ENCODE peak calls at places on chromosome 5, in nine cellular contexts. F is left lung; O is fibroblast of lung; H is Peyer's patch; E is CD8-positive, alpha-beta T cell; V is tibial nerve; C is IMR-90; M is tibial artery; Q is hepatocyte. N is an unnamed sample.

GRCh38 chr5:126419102-126419501 is 4.1 kb upstream of the GRAMD2B start:
- DNase-seq in M (no peak), F (no peak), C (no peak), O (no peak), V (no peak), H (no peak), Q (no peak), E (no peak), N (no peak)

GRCh38 chr5:39214912-39215709 is 4.3 kb downstream of the FYB1 start:
- DNase-seq in H (peak; percentile 66), V (no peak), F (no peak), Q (no peak), M (no peak), O (no peak), C (no peak), E (peak; percentile 86), N (no peak)

GRCh38 chr5:27571681-27572080 is 533.3 kb upstream of the CDH9 start:
- DNase-seq in C (no peak), E (no peak), V (no peak), O (no peak), F (no peak), H (no peak), M (no peak), Q (no peak), N (no peak)

GRCh38 chr5:179290681-179291540 is 54.4 kb downstream of the ADAMTS2 start:
- DNase-seq in V (no peak), M (no peak), Q (no peak), E (no peak), F (peak; percentile 61), H (no peak), O (no peak), C (no peak), N (no peak)

GRCh38 chr5:73120222-73121108 is at the start of gene TMEM171:
- DNase-seq in O (peak; percentile 14), Q (peak; percentile 79), E (no peak), F (peak; percentile 88), M (no peak), V (no peak), C (peak; percentile 37), H (peak; percentile 82), N (no peak)

GRCh38 chr5:10030219-10030831 is 219.4 kb downstream of the ATPSCKMT start:
- DNase-seq in O (peak; percentile 52), H (no peak), C (peak; percentile 60), E (no peak), M (no peak), F (no peak), Q (peak; percentile 39), V (no peak), N (no peak)

GRCh38 chr5:155260798-155261197 is 247.2 kb downstream of the KIF4B start:
- DNase-seq in H (no peak), F (no peak), Q (peak; percentile 46), C (no peak), O (no peak), E (no peak), M (no peak), V (no peak), N (no peak)

GRCh38 chr5:135189024-135189423 is 155.0 kb upstream of the PITX1 start:
- DNase-seq in Q (no peak), F (no peak), V (no peak), M (no peak), O (no peak), C (no peak), E (no peak), H (no peak), N (no peak)

GRCh38 chr5:179870952-179871351 is 12.3 kb upstream of the MRNIP start:
- DNase-seq in M (no peak), C (no peak), H (no peak), F (no peak), E (no peak), V (no peak), Q (no peak), O (no peak), N (no peak)

GRCh38 chr5:107513337-107514125 is 157.2 kb downstream of the EFNA5 start:
- DNase-seq in F (no peak), O (no peak), Q (no peak), V (no peak), C (no peak), H (no peak), E (no peak), M (no peak), N (no peak)

GRCh38 chr5:178203670-178204204 is 596 bp upstream of the HNRNPAB start:
- DNase-seq in E (no peak), C (no peak), V (no peak), F (peak; percentile 87), M (no peak), O (no peak), H (no peak), Q (no peak), N (no peak)

GRCh38 chr5:169296456-169297220 is 4.3 kb downstream of the SLIT3 start:
- DNase-seq in O (peak; percentile 84), E (no peak), H (no peak), Q (no peak), M (peak; percentile 85), V (peak; percentile 60), F (no peak), C (no peak), N (no peak)

GRCh38 chr5:14449052-14449661 is 132.4 kb upstream of the OTULINL start:
- DNase-seq in E (no peak), M (no peak), C (peak; percentile 86), Q (peak; percentile 49), F (no peak), V (no peak), O (peak; percentile 72), H (no peak), N (no peak)

GRCh38 chr5:50684721-50685120 is 18.3 kb downstream of the PARP8 start:
- DNase-seq in V (no peak), F (no peak), C (no peak), M (no peak), Q (no peak), O (no peak), H (no peak), E (no peak), N (no peak)

GRCh38 chr5:23027341-23027740 is 174.2 kb upstream of the CDH12 start:
- DNase-seq in M (no peak), C (no peak), H (no peak), O (no peak), V (no peak), E (no peak), F (no peak), Q (no peak), N (peak; percentile 55)

GRCh38 chr5:137825165-137825564 is 42.5 kb upstream of the MYOT start:
- DNase-seq in F (no peak), M (no peak), O (no peak), E (no peak), C (no peak), V (no peak), H (no peak), Q (peak; percentile 9), N (no peak)

GRCh38 chr5:17243287-17244063 is 26.0 kb downstream of the BASP1 start:
- DNase-seq in E (no peak), F (no peak), V (no peak), C (no peak), O (no peak), M (no peak), Q (no peak), H (no peak), N (no peak)

GRCh38 chr5:172322028-172322965 is 38.7 kb upstream of the UBTD2 start:
- DNase-seq in Q (no peak), C (no peak), H (no peak), O (no peak), M (no peak), E (no peak), V (no peak), F (no peak), N (no peak)
- H3K4me3 ChIP-seq in Q (no peak overlapping the region), C (no peak overlapping the region), H (no peak overlapping the region), O (no peak overlapping the region), M (no peak overlapping the region), E (no peak overlapping the region), V (no peak overlapping the region), F (no peak overlapping the region), N (no peak overlapping the region)

GRCh38 chr5:148584103-148584502 is 70.2 kb downstream of the HTR4 start:
- DNase-seq in H (no peak), E (no peak), Q (no peak), C (no peak), M (no peak), F (no peak), O (no peak), V (no peak), N (no peak)

GRCh38 chr5:148583421-148583965 is 70.8 kb downstream of the HTR4 start:
- DNase-seq in V (no peak), C (no peak), E (no peak), O (no peak), Q (no peak), H (no peak), F (no peak), M (no peak), N (no peak)

GRCh38 chr5:148586796-148587195 is 67.5 kb downstream of the HTR4 start:
- DNase-seq in O (no peak), H (no peak), C (no peak), V (no peak), F (no peak), E (no peak), M (no peak), Q (no peak), N (no peak)

GRCh38 chr5:148585988-148586387 is 68.3 kb downstream of the HTR4 start:
- DNase-seq in H (no peak), O (no peak), F (no peak), Q (no peak), C (no peak), V (no peak), M (no peak), E (no peak), N (no peak)
- TF ChIP-seq CTCF in H (peak; percentile 6), O (no peak), F (no peak), Q (peak; percentile 5), C (no peak), V (no peak), M (no peak), E (no peak), N (no peak)

DNA sequence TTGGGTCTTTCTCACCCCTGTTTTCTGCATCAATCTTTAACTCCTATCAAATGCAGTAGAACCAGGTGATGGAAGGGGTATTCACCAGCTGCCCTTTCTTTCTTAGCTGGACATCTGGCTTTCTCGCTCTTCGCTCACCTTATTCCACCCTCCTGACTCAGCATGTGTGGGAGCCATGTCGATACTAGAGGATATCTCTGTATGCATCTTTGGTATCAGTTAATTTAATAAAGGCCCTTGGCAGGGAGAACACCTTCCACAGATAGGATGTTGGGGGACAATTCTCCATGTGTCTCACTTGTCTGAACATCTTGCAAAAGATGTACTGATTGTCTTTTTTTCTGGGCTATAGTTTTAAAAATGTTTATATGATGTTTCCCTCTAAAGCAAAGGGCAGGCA is 71.5 kb downstream of the ZNF474 start:
- DNase-seq in O (no peak), M (no peak), V (no peak), E (no peak), C (no peak), Q (no peak), H (no peak), F (no peak), N (no peak)
- H3K27ac ChIP-seq in O (no peak overlapping the region), M (no peak overlapping the region), V (no peak overlapping the region), E (no peak overlapping the region), C (no peak overlapping the region), Q (no peak overlapping the region), H (no peak overlapping the region), F (no peak overlapping the region), N (no peak overlapping the region)

DNA sequence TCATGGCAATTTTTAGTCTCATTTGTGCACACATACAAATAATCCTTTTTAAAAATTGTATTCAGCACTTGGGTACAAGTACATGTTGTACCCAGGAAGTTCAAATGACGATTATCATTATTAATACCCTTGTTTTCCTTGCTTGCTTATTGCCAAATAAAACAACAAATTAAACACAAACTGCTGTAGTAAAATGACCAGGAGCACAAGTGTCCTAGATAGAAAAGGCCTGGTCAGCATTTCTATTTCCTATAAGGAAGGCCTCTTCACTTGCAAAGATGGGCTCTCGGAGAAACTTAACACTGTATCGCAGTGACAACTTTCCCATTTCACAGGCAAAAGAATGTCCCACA is 34.7 kb upstream of the PLPP1 start:
- DNase-seq in F (no peak), C (no peak), V (no peak), O (no peak), E (no peak), Q (no peak), M (no peak), H (no peak), N (no peak)
- H3K4me3 ChIP-seq in F (no peak overlapping the region), C (no peak overlapping the region), V (no peak overlapping the region), O (no peak overlapping the region), E (no peak overlapping the region), Q (no peak overlapping the region), M (no peak overlapping the region), H (no peak overlapping the region), N (no peak overlapping the region)